ENCODE peak calls at places on chromosomes 6 and 20, in four cellular contexts. B, H, G and A are unnamed samples.

GRCh38 chr20:24289737-24290481 is 179.5 kb upstream of the SYNDIG1 start:
- ATAC-seq in B (peak; percentile 39), H (no peak), G (no peak), A (no peak)

GRCh38 chr6:119848706-119849105 is 499.1 kb upstream of the MAN1A1 start:
- ATAC-seq in H (no peak), B (no peak), G (no peak), A (no peak)

GRCh38 chr6:6287415-6287814 is 33.0 kb downstream of the F13A1 start:
- ATAC-seq in B (no peak), H (no peak), G (no peak), A (no peak)

GRCh38 chr6:137950581-137950980 is 83.5 kb downstream of the TNFAIP3 start:
- ATAC-seq in H (no peak), G (no peak), B (no peak), A (no peak)

GRCh38 chr6:38714239-38715015 is 684 bp upstream of the DNAH8 start:
- ATAC-seq in H (peak; percentile 44), B (no peak), G (no peak), A (no peak)

GRCh38 chr20:60262967-60263603 is 304.9 kb downstream of the CDH26 start:
- ATAC-seq in H (peak; percentile 80), B (peak; percentile 57), G (peak; percentile 48), A (no peak)

GRCh38 chr20:35007891-35008290 is 52.2 kb downstream of the MYH7B start:
- ATAC-seq in G (no peak), B (no peak), H (no peak), A (no peak)

GRCh38 chr20:23103284-23104018 is 17.3 kb upstream of the CD93 start:
- ATAC-seq in H (no peak), B (no peak), G (peak; percentile 49), A (no peak)

GRCh38 chr6:125939796-125940195 is 16.8 kb upstream of the HINT3 start:
- ATAC-seq in B (no peak), G (no peak), H (no peak), A (no peak)

GRCh38 chr6:68632620-68633195 is 2.4 kb upstream of the ADGRB3 start:
- ATAC-seq in G (no peak), H (no peak), B (no peak), A (no peak)

GRCh38 chr6:128239898-128240509 is 280.4 kb downstream of the PTPRK start:
- ATAC-seq in B (no peak), H (no peak), G (no peak), A (no peak)

GRCh38 chr6:47489995-47490394 is 12.4 kb downstream of the CD2AP start:
- ATAC-seq in B (no peak), G (no peak), H (peak; percentile 32), A (no peak)

GRCh38 chr6:110357298-110357695 is 852 bp downstream of the METTL24 start:
- ATAC-seq in G (peak; percentile 21), B (no peak), H (no peak), A (peak; percentile 11)

GRCh38 chr20:17775600-17775999 is 75.8 kb downstream of the BANF2 start:
- ATAC-seq in B (no peak), H (no peak), G (no peak), A (no peak)

GRCh38 chr20:17767624-17768023 is 67.9 kb downstream of the BANF2 start:
- ATAC-seq in B (no peak), H (no peak), G (no peak), A (no peak)

GRCh38 chr20:17772005-17772343 is 72.2 kb downstream of the BANF2 start:
- ATAC-seq in H (no peak), B (peak; percentile 16), G (no peak), A (no peak)

GRCh38 chr20:17768267-17768666 is 68.5 kb downstream of the BANF2 start:
- ATAC-seq in G (no peak), B (no peak), H (no peak), A (no peak)

DNA sequence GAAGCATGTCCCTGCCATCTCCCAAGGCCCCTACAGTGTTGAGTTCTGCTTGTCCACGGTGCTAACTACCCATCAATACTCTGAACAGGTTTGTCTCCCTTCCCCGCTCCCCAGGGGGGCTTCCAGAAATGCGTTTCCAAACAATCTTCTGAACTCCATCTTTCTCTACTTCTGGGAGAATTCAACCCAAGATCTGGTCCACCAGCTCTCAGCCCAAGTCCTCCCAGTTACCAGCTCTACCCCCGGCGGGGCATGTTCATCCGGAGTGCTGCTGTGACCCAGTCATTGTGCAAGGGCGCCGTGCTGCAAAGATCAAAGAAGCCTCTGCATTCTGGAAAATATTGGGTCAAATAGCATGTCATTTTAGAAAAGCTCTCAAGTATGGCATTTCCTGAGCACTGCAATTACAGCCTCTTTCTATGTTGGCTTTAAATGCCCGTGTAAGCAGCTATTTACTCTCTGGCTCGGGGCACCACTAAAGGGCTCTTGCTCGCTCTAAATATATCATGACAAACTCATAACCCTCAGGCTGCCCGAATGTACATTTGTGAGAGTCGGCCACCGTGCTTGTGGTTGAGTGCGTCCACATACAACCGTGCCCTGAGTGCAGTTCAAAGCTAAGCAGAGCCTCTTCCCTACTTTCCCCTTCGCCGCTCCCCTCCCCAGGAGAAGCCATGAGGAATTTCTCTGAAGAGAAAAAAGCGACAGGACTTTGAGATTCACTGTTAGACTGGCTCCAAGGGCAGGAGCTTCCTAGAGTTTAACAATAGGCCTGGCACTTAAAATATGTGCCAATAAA is 71.6 kb downstream of the BANF2 start:
- ATAC-seq in B (peak; percentile 93), H (no peak), G (peak; percentile 16), A (no peak)
- TF ChIP-seq EP300 in B (peak; percentile 60), H (no peak), G (no peak), A (no peak)

DNA sequence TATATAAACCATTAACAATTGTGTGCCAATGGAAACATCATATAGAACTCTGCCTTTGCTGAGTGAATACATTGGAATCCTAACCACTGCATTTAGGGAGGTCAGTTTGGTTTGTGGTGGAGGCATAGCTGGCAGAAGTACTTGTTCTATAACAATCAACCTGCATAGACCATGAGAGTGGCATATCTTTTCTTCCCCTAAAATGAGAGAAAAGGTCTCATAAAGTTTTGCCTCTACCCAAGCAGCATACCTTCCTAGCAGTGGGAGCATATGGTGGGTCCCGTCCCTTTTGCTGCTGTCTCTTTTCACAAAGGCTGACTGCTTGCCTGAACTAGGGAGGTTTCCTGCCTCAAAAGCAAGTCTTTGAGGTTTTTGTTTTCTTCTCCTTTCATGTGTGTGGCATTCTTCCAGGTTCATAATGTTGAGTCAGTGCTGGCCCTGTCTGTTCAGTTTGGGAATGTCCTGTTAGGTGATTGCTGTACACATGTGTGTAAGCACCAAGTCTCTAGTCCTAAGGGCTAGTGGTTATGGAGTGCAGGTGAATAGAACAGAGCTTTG is 61.2 kb upstream of the SUPT3H start:
- ATAC-seq in H (peak; percentile 68), G (no peak), B (no peak), A (peak; percentile 25)
- TF ChIP-seq POLR2AphosphoS5 in H (no peak), G (no peak), B (no peak), A (no peak)

GRCh38 chr20:25319241-25320034 is 71.2 kb downstream of the ABHD12 start:
- ATAC-seq in H (no peak), G (no peak), B (no peak), A (no peak)

GRCh38 chr20:25318471-25319240 is 70.8 kb downstream of the PYGB start:
- ATAC-seq in B (no peak), G (peak; percentile 68), H (no peak), A (no peak)

GRCh38 chr20:25321991-25322390 is 68.6 kb downstream of the ABHD12 start:
- ATAC-seq in B (no peak), G (no peak), H (no peak), A (no peak)

GRCh38 chr20:25321262-25321831 is 69.3 kb downstream of the ABHD12 start:
- ATAC-seq in B (no peak), H (no peak), G (no peak), A (no peak)

GRCh38 chr20:25320035-25320800 is 70.4 kb downstream of the ABHD12 start:
- ATAC-seq in H (no peak), B (no peak), G (no peak), A (no peak)
- TF ChIP-seq POLR2A in H (no peak), B (no peak), G (no peak), A (no peak)

GRCh38 chr6:16386056-16386455 is 147.7 kb downstream of the GMPR start:
- ATAC-seq in H (no peak), B (no peak), G (no peak), A (no peak)
- TF ChIP-seq EP300 in H (no peak), B (no peak), G (no peak), A (no peak)

GRCh38 chr6:112203577-112204349 is 50.6 kb downstream of the LAMA4 start:
- ATAC-seq in G (no peak), H (no peak), B (peak; percentile 62), A (peak; percentile 76)
- TF ChIP-seq POLR2AphosphoS5 in G (peak; percentile 58), H (no peak), B (no peak), A (peak; percentile 82)

DNA sequence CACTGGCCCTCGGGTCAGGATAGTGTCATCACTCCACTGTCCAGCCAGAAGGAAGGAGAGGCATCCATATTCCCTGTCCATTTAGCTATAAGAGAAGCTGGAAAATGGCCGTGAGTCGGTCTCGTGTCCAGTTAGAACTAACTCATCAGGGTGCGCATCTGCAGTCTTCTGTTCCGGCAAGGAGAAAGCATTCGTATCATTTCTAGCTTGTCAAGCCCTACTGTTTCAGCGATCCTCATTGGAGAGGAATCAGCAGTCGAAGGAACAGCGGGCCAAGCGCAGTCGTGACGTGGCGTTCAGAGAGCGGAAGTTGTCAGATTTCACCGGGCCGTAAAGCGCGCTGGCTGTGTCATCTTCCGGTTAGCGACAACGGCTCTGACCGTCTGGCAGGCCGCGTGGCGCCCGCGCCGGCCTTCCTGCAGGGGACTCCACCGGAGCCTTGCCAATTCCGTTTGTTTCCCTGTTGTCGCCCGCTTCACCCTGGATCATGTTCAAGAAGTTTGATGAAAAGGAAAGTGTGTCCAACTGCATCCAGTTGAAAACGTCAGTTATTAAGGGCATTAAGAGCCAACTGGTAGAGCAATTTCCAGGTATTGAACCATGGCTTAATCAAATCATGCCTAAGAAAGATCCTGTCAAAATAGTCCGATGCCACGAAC is 32.9 kb downstream of the HM13 start:
- ATAC-seq in G (peak; percentile 87), B (peak; percentile 79), H (peak; percentile 78), A (peak; percentile 87)
- TF ChIP-seq POLR2A in G (peak; percentile 75), B (peak; percentile 78), H (peak; percentile 78), A (peak; percentile 42)